ENCODE peak calls at places on chromosomes 13 and 19, in four cellular contexts. Y is aorta; R is naive thymus-derived CD4-positive, alpha-beta T cell; L is AG04450. F is an unnamed sample.
A peak's percentile ranks its signal among the peaks of the same experiment; 100 is the strongest.

GRCh38 chr13:111494641-111495040 is 174.2 kb downstream of the TEX29 start:
- DNase-seq in R (no peak), Y (peak; percentile 47), L (no peak), F (no peak)

GRCh38 chr13:104357174-104357573 is 1291.0 kb upstream of the SLC10A2 start:
- DNase-seq in R (no peak), Y (no peak), L (no peak), F (no peak)

GRCh38 chr19:38784224-38784623 is 4.8 kb upstream of the LGALS7B start:
- DNase-seq in R (no peak), Y (peak; percentile 4), L (no peak), F (no peak)

GRCh38 chr13:84497613-84498012 is 615.3 kb upstream of the SLITRK1 start:
- DNase-seq in R (no peak), L (no peak), Y (no peak), F (no peak)

GRCh38 chr19:48458016-48458415 is 2.6 kb downstream of the KCNJ14 start:
- DNase-seq in Y (no peak), R (no peak), L (no peak), F (no peak)

GRCh38 chr13:87810920-87811344 is 139.8 kb downstream of the SLITRK5 start:
- DNase-seq in Y (no peak), L (no peak), R (no peak), F (no peak)

GRCh38 chr13:94494021-94494420 is 14.5 kb upstream of the DCT start:
- DNase-seq in Y (no peak), L (no peak), R (no peak), F (no peak)

GRCh38 chr19:34173145-34173956 is 1.0 kb downstream of the LSM14A start:
- DNase-seq in Y (no peak), L (no peak), R (peak; percentile 15), F (peak; percentile 87)

DNA sequence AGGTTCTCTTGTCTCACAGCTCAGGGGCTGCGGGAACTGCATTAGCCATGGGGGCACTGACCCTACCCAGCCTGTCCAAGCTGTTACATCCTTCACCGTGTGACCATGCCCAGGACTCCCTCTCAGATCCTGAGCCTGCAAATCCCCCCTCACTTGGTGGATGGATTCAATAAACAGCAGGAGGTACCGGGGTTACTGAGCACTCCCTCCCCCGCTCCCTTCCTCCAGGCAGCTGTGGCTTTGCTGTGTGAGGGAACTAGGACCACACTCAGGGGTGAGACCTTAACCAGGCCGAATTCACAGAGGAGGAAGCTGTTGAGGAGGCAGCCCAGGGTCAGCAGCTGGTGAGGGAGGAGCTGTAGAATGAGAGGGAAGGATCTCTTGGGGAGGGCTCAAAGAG is 27.0 kb upstream of the CEACAM1 start:
- DNase-seq in L (no peak), R (no peak), Y (no peak), F (peak; percentile 64)
- H3K27ac ChIP-seq in L (no peak overlapping the region), R (no peak overlapping the region), Y (no peak overlapping the region), F (no peak overlapping the region)

DNA sequence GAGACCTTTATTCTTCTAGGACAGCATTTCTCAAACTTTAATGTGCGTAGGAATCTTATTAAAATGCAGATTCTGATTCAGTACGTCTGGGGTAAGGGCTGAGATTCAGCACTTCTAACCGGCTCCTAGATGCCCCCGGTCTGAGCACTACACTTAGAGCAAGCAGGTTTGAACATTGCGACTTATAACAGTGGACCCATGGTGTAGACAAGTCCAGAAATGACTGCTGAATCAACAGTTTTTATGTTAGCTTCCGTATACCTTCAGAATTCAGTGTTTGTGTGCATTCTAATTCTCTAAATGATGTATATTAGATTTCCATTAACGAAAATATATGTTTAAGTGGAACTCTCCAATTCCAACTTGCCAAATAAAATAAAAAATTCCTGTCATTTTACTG is 17.5 kb upstream of the CPB2 start:
- DNase-seq in Y (no peak), R (no peak), L (no peak), F (no peak)
- H3K27ac ChIP-seq in Y (no peak overlapping the region), R (no peak overlapping the region), L (no peak overlapping the region), F (no peak overlapping the region)

DNA sequence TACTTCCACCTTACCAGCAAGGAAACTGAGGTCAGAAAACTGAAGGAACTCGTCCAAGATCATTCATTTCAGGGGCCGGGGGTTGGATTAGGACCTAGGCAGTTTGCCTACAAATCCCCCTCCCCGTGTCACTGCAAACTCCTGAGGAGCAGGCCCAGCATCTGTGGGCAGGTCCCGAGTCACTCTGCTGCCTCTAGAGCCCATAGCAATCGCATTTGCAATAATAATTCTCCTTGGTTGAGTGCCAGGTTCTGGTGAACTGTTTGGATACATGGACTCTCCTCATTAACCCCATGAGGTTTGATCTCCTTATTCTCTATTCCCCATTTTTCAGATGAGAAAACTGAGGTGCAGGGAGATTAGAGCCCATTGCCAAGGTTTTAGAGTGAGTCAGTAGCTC is 903 bp downstream of the PIN1 start:
- DNase-seq in R (no peak), L (no peak), Y (no peak), F (no peak)
- H3K27ac ChIP-seq in R (peak overlapping the region; percentile 71), L (no peak overlapping the region), Y (no peak overlapping the region), F (no peak overlapping the region)

DNA sequence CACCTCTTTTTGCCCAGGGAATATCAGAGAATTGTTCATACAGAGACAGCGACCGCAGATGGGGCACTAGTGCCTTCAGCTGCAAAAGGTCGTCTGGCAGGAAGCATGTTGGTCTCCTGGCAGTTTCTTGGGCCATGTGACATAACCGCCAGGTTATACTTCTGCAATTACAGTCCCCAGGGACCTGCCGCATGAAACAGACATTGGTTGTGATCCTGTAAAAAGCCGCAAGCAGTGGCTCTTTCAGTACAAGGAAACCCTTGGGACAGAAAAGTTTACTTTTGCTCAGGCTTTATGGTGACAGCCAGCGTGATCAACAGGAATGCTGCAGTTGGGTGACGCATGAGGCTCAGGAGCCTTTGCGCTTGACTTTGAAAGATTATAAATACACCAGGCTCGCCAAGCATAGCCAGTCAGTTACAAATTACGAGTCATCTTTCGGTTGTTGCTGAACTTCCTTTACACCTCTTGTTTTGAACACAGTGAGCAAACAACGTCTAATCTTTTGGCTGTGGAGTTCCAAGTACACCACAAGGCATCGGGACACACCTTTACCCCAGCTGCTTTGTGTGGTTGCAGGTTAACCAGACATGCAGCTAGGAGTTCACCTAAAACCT is 50.5 kb upstream of the UBE2L5 start:
- DNase-seq in Y (no peak), R (peak; percentile 89), L (no peak), F (no peak)
- H3K27ac ChIP-seq in Y (no peak overlapping the region), R (peak overlapping the region; percentile 58), L (peak overlapping the region; percentile 11), F (no peak overlapping the region)

GRCh38 chr19:54465367-54466109 is 2.0 kb upstream of the LENG9 start:
- DNase-seq in Y (peak; percentile 80), L (no peak), R (no peak), F (no peak)
- H3K27ac ChIP-seq in Y (no peak overlapping the region), L (no peak overlapping the region), R (no peak overlapping the region), F (no peak overlapping the region)

DNA sequence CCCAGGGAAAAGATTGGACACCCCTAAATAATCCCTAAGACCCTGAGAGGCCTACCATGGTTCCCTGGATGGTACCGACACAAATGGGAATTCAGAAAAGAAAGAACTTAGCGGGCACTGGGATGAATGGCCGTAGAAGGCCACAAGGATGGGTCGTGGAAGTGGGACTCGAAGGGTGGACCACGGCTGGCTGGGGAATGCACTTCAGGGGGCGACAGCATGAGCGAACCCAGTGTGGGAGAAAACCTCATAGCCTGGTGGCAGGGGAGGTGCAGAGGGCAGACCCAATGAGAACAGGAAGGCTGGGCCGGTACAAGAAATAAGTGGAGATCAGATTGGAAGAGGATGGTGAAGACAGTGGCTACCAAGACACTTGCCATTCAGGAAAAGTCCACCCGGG is 28.7 kb downstream of the LATS2 start:
- DNase-seq in Y (no peak), L (no peak), R (no peak), F (peak; percentile 24)
- H3K27ac ChIP-seq in Y (peak overlapping the region; percentile 92), L (no peak overlapping the region), R (no peak overlapping the region), F (no peak overlapping the region)

GRCh38 chr19:15213715-15214381 is 13.1 kb upstream of the NOTCH3 start:
- DNase-seq in Y (peak; percentile 98), L (no peak), R (no peak), F (no peak)

GRCh38 chr19:15212682-15213081 is 11.9 kb upstream of the NOTCH3 start:
- DNase-seq in L (no peak), R (no peak), Y (no peak), F (no peak)

GRCh38 chr19:15210323-15210774 is 9.6 kb upstream of the NOTCH3 start:
- DNase-seq in Y (peak; percentile 91), L (no peak), R (no peak), F (no peak)
- H3K27ac ChIP-seq in Y (peak overlapping the region; percentile 3), L (no peak overlapping the region), R (no peak overlapping the region), F (no peak overlapping the region)

DNA sequence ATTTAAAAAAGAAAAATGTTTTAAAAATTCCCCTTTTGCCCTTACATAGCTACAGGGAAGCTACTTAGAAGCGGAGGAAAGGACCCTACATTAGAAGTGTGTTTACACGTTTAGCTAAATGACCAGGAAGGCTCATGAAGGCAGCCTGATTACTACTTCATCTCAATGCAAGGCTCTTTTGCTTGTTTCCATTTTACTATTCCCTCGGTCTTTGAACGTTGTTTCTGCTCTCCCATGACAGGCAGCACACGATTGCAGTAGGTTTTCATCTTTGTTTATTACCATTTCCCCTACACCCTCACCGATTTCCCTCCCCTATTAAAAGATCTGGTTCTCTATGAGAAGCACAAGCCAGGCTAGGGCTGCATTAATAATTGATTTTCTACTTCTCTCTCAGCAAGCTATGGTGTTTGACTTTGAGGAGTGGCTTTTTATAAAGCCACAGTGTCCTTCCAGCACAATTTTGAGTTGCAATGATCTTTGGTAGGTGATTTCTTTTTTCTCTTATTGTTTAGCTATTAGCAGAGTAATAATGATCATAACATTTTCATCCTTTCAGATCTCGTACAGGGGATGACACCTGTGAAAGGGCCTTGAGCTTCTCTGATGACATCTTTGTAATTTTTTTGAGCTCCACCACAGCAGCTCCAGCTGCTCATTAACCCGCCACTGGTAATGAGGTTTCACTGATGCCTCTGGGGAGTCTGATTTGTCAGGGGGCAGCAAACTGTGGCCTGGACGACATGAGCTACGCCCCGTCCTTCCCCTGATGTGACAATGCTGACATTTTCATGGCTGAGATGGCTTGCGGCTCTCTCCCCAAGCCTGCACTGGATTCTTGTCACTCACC is 670.3 kb downstream of the UQCRFS1 start:
- DNase-seq in R (no peak), Y (no peak), L (no peak), F (no peak)
- H3K27ac ChIP-seq in R (no peak overlapping the region), Y (no peak overlapping the region), L (no peak overlapping the region), F (no peak overlapping the region)

F was measured in endodermal cell.